ENCODE peak calls at places on chromosomes 11 and 22, in five cellular contexts. T is neuronal stem cell; J is cardiac muscle cell; I is right lobe of liver; E is stimulated activated CD4-positive, alpha-beta T cell treated with anti-CD3 and anti-CD28 coated beads, Interleukin-4, amount 100 ng/mL, for 48 hours. Y is an unnamed sample.
A peak's percentile ranks its signal among the peaks of the same experiment; 100 is the strongest.

GRCh38 chr22:37420656-37421467 is 6.4 kb downstream of the ELFN2 start:
- DNase-seq in T (no peak), J (no peak), I (no peak), E (no peak), Y (no peak)

GRCh38 chr11:75955443-75955842 is 140.4 kb downstream of the UVRAG start:
- DNase-seq in T (no peak), J (peak; percentile 16), I (no peak), E (no peak), Y (no peak)

GRCh38 chr22:49206281-49206680 is 621.4 kb downstream of the BRD1 start:
- DNase-seq in T (no peak), J (no peak), I (peak; percentile 29), E (no peak), Y (no peak)

GRCh38 chr11:6746086-6746618 is 25.6 kb downstream of the OR2AG2 start:
- DNase-seq in T (no peak), J (peak; percentile 11), I (no peak), E (no peak), Y (peak; percentile 52)

GRCh38 chr11:100810146-100810545 is 123.1 kb downstream of the ARHGAP42 start:
- DNase-seq in T (no peak), J (no peak), I (no peak), E (no peak), Y (no peak)

GRCh38 chr11:31844351-31844750 is 33.2 kb upstream of the PAX6 start:
- DNase-seq in T (no peak), J (no peak), I (no peak), E (no peak), Y (no peak)

GRCh38 chr11:119852741-119853140 is 123.7 kb upstream of the NECTIN1 start:
- DNase-seq in T (no peak), J (no peak), I (no peak), E (no peak), Y (no peak)

GRCh38 chr22:16917144-16918003 is 90.6 kb downstream of the GAB4 start:
- DNase-seq in T (peak; percentile 49), J (peak; percentile 47), I (peak; percentile 69), E (peak; percentile 49), Y (no peak)

GRCh38 chr11:15774021-15774862 is 582.1 kb downstream of the SOX6 start:
- DNase-seq in T (no peak), J (peak; percentile 27), I (no peak), E (no peak), Y (no peak)

GRCh38 chr22:49533886-49534285 is 293.8 kb downstream of the BRD1 start:
- DNase-seq in T (no peak), J (no peak), I (peak; percentile 28), E (no peak), Y (no peak)

GRCh38 chr11:2687782-2688191 is 12.0 kb downstream of the KCNQ1OT1 start:
- DNase-seq in T (no peak), J (no peak), I (peak; percentile 47), E (no peak), Y (no peak)

GRCh38 chr11:72897506-72897905 is 83.3 kb downstream of the ATG16L2 start:
- DNase-seq in T (no peak), J (no peak), I (no peak), E (no peak), Y (no peak)

GRCh38 chr11:71388637-71389235 is 59.5 kb downstream of the DHCR7 start:
- DNase-seq in T (no peak), J (no peak), I (no peak), E (no peak), Y (no peak)

GRCh38 chr22:47498969-47499368 is 736.5 kb downstream of the TBC1D22A start:
- DNase-seq in T (no peak), J (no peak), I (no peak), E (no peak), Y (no peak)